ENCODE peak calls at places on chromosomes 13 and 19, in five cellular contexts. P is right lobe of liver; Z is ovary; V is CD8-positive, alpha-beta T cell; D is A549. O is an unnamed sample.

GRCh38 chr13:48216204-48216711 is 16.7 kb upstream of the ITM2B start:
- DNase-seq in P (no peak), Z (no peak), V (no peak), D (no peak), O (no peak)

GRCh38 chr13:46079770-46080169 is 25.1 kb downstream of the CPB2 start:
- DNase-seq in P (no peak), Z (no peak), V (no peak), D (no peak), O (no peak)

GRCh38 chr19:51660975-51661600 is 14.5 kb upstream of the SIGLEC14 start:
- DNase-seq in P (peak), Z (peak), V (peak), D (peak), O (no peak)

GRCh38 chr13:42812311-42812710 is 30.9 kb downstream of the FAM216B start:
- DNase-seq in P (no peak), Z (no peak), V (no peak), D (no peak), O (no peak)

GRCh38 chr13:47459512-47459911 is 541.6 kb downstream of the SUCLA2 start:
- DNase-seq in P (no peak), Z (no peak), V (no peak), D (no peak), O (no peak)

GRCh38 chr19:18878058-18878797 is 17.7 kb downstream of the CERS1 start:
- DNase-seq in P (no peak), Z (peak), V (no peak), D (no peak), O (no peak)

GRCh38 chr19:17385878-17386611 is 8.0 kb downstream of the CCDC194 start:
- DNase-seq in P (peak), Z (peak), V (peak), D (peak), O (peak)

GRCh38 chr19:677201-677600 is 1.0 kb downstream of the FSTL3 start:
- DNase-seq in P (peak), Z (peak), V (peak), D (peak), O (no peak)

GRCh38 chr13:35855531-35856019 is 275.6 kb downstream of the DCLK1 start:
- DNase-seq in P (no peak), Z (no peak), V (no peak), D (peak), O (no peak)

GRCh38 chr19:3849092-3849491 is 19.7 kb downstream of the ZFR2 start:
- DNase-seq in P (no peak), Z (no peak), V (peak), D (no peak), O (no peak)

GRCh38 chr13:57582032-57582431 is 49.5 kb upstream of the PCDH17 start:
- DNase-seq in P (no peak), Z (no peak), V (no peak), D (no peak), O (peak)

GRCh38 chr19:10510301-10510802 is 6.9 kb downstream of the S1PR5 start:
- DNase-seq in P (no peak), Z (peak), V (peak), D (peak), O (no peak)

GRCh38 chr19:55373993-55374757 is 2.5 kb upstream of the TMEM190 start:
- DNase-seq in P (peak), Z (no peak), V (no peak), D (peak), O (no peak)

GRCh38 chr19:10896851-10897526 is 25.6 kb downstream of the CARM1 start:
- DNase-seq in P (no peak), Z (no peak), V (no peak), D (no peak), O (no peak)

GRCh38 chr13:19618925-19619324 is 14.5 kb upstream of the MPHOSPH8 start:
- DNase-seq in P (no peak), Z (no peak), V (no peak), D (no peak), O (no peak)

GRCh38 chr19:45202637-45203036 is 24.1 kb downstream of the BLOC1S3 start:
- DNase-seq in P (no peak), Z (no peak), V (no peak), D (no peak), O (no peak)

GRCh38 chr19:41997851-41998229 is 3.8 kb upstream of the ATP1A3 start:
- DNase-seq in P (no peak), Z (no peak), V (no peak), D (no peak), O (no peak)

GRCh38 chr19:41999878-42000208 is 5.8 kb upstream of the ATP1A3 start:
- DNase-seq in P (no peak), Z (no peak), V (no peak), D (no peak), O (no peak)

GRCh38 chr19:41999071-41999877 is 5.2 kb upstream of the ATP1A3 start:
- DNase-seq in P (no peak), Z (no peak), V (no peak), D (no peak), O (no peak)

GRCh38 chr19:41997121-41997850 is 3.3 kb upstream of the ATP1A3 start:
- DNase-seq in P (peak), Z (no peak), V (no peak), D (peak), O (no peak)

GRCh38 chr19:41998246-41999020 is 4.4 kb upstream of the ATP1A3 start:
- DNase-seq in P (no peak), Z (no peak), V (no peak), D (peak), O (peak)
- H3K4me3 ChIP-seq in P (no peak), Z (no peak), V (no peak), D (peak), O (no peak)

DNA sequence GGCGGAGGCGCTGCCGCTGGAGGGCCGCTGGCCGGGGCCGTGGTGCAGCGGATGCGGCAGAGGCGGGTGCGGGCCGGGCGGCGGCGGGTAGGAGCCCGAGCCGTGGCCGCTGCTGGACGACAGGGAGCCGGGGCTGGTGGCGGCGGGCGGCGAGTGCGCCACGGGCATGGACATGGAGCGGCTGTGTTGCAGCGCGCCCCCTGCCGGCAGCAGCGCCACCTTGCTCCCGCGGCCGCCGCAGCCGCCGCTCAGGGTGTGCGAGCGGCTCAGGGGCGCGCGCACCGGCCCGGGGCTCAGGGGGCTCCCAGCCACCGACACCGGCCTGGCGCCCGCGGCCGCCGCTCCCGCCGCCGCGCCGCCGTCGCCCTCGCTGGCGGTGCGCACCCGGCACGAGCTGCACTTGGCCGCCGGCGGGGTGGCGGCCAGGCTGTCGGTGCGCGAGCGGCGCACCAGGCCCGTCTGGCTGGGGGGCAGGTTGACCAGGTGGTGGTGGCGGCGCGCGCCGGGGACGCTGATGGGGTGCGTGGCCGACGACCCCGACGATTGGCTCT is 1.7 kb downstream of the IRS2 start:
- DNase-seq in P (peak), Z (peak), V (peak), D (no peak), O (no peak)
- TF ChIP-seq CTCF in P (peak), Z (peak), V (peak), D (peak), O (no peak)

DNA sequence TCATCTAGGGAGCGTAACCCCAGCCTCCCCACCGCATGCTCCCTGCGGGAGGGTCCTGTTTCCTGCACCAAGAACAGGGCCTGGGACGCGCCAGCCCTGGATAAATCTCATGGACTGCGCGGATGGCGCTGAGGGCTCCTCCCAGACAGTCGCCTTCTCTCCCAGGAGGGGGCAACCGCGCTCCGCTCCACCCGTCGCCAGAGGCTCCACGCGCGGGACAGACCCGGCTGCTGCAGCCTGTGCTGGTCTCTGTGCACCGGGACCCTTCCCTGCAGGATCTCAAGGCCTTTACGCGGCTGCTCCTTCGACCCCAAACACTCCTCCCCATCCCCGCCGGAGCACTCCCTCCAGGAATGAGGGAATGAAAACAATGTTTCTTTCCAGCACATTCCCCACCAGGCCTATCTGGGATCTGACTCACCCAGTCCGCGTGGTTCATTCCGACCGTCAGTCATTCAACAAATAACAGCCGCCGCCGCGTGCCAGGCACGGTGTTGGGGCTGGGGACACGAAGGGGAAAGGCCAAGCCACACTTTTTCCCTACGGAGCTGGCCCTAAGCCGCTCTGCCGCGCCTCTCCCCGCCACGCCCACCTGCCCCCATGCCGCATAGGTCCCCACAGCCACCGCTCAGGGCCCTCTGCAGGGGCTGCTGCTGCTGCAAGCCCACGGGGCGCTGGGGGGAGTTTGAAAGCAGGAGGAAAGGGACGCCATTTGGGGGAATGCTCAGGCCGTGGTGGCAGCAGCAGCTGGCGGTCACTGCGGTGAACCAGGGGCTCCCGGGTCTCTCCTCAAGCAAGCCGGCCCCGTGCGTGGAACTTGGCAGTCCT is 6.0 kb downstream of the PNMA8B start:
- DNase-seq in P (peak), Z (peak), V (no peak), D (no peak), O (no peak)
- H3K4me3 ChIP-seq in P (no peak), Z (no peak), V (no peak), D (no peak), O (no peak)

DNA sequence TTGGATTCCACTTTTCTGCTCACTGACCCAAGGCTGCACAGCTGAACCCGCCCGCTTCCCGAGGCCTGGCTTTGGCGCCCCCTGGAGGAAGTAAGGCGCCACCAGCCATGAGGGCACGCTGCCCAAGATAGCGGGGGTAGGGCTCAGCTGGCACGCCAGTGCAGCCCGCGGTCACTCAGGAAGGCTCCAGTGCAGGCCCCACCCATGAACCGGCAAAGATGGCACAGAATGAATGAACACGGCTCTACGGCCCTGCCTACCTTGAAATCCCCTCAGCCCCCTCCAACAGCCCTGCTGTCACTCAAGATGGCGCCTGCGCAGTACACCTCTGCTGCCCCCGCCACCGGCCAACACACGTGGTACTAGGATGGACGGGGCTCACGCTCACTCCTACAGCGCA is 3.0 kb downstream of the PEG3 start:
- DNase-seq in P (peak), Z (peak), V (no peak), D (no peak), O (no peak)
- TF ChIP-seq CTCF in P (peak), Z (no peak), V (no peak), D (no peak), O (no peak)

GRCh38 chr13:41463823-41464602 is 6.7 kb downstream of the RGCC start:
- DNase-seq in P (no peak), Z (no peak), V (peak), D (no peak), O (peak)
- H3K4me3 ChIP-seq in P (no peak), Z (no peak), V (peak), D (no peak), O (no peak)

O was measured in GM06990.